ENCODE peak calls at places on chromosomes 1 and 21, in eight cellular contexts. P, C, N, J, Z, E, R and F are unnamed samples.

GRCh38 chr1:178093958-178094751 is at the start of gene RASAL2:
- DNase-seq in P (no peak), C (no peak), N (peak), J (peak), Z (peak), E (no peak), R (no peak), F (no peak)

GRCh38 chr1:244230470-244230869 is 179.4 kb downstream of the ZBTB18 start:
- DNase-seq in P (no peak), C (no peak), N (no peak), J (no peak), Z (no peak), E (no peak), R (no peak), F (no peak)

GRCh38 chr1:47624531-47624930 is 186.7 kb downstream of the FOXD2 start:
- DNase-seq in P (no peak), C (no peak), N (no peak), J (no peak), Z (peak), E (no peak), R (no peak), F (no peak)

GRCh38 chr1:183279835-183280234 is 93.8 kb downstream of the LAMC2 start:
- DNase-seq in P (peak), C (no peak), N (peak), J (no peak), Z (no peak), E (no peak), R (peak), F (no peak)

GRCh38 chr1:10338047-10338446 is 60.8 kb upstream of the PGD start:
- DNase-seq in P (peak), C (no peak), N (peak), J (no peak), Z (peak), E (peak), R (no peak), F (no peak)

GRCh38 chr21:23131177-23131576 is 2133.0 kb downstream of the NCAM2 start:
- DNase-seq in P (no peak), C (peak), N (no peak), J (peak), Z (no peak), E (no peak), R (no peak), F (no peak)

GRCh38 chr1:147760481-147761260 is at the start of gene GJA5:
- DNase-seq in P (no peak), C (no peak), N (no peak), J (no peak), Z (no peak), E (no peak), R (no peak), F (no peak)

GRCh38 chr1:245997471-245998258 is 509.4 kb downstream of the SMYD3 start:
- DNase-seq in P (no peak), C (no peak), N (peak), J (no peak), Z (no peak), E (no peak), R (no peak), F (no peak)

GRCh38 chr1:159945483-159946241 is at the start of gene IGSF9:
- DNase-seq in P (no peak), C (no peak), N (peak), J (peak), Z (peak), E (peak), R (no peak), F (no peak)

GRCh38 chr1:32540589-32540988 is 1.4 kb downstream of the ZBTB8A start:
- DNase-seq in P (no peak), C (no peak), N (no peak), J (no peak), Z (no peak), E (no peak), R (no peak), F (no peak)

GRCh38 chr1:48526045-48526714 is 54.2 kb upstream of the SPATA6 start:
- DNase-seq in P (no peak), C (no peak), N (no peak), J (peak), Z (peak), E (no peak), R (no peak), F (no peak)

GRCh38 chr1:156214024-156214748 is 1.4 kb downstream of the PMF1 start:
- DNase-seq in P (no peak), C (no peak), N (peak), J (no peak), Z (no peak), E (no peak), R (no peak), F (no peak)

GRCh38 chr1:76746195-76746594 is 121.1 kb upstream of the ST6GALNAC5 start:
- DNase-seq in P (no peak), C (no peak), N (no peak), J (no peak), Z (no peak), E (no peak), R (no peak), F (no peak)

GRCh38 chr1:228101994-228102790 is 933 bp downstream of the C1orf35 start:
- DNase-seq in P (no peak), C (no peak), N (no peak), J (no peak), Z (no peak), E (peak), R (no peak), F (no peak)

GRCh38 chr21:45409466-45410150 is 4.6 kb downstream of the COL18A1 start:
- DNase-seq in P (no peak), C (no peak), N (no peak), J (no peak), Z (peak), E (no peak), R (no peak), F (no peak)

GRCh38 chr21:44059710-44060109 is 47.5 kb upstream of the PWP2 start:
- DNase-seq in P (no peak), C (no peak), N (no peak), J (no peak), Z (no peak), E (no peak), R (no peak), F (no peak)

GRCh38 chr1:31669786-31670582 is 25.3 kb upstream of the PEF1 start:
- DNase-seq in P (no peak), C (no peak), N (peak), J (peak), Z (peak), E (no peak), R (no peak), F (peak)

GRCh38 chr1:15758953-15759661 is 512 bp downstream of the FBLIM1 start:
- DNase-seq in P (no peak), C (no peak), N (no peak), J (no peak), Z (no peak), E (no peak), R (no peak), F (no peak)

GRCh38 chr1:75373542-75374159 is 237.3 kb downstream of the SLC44A5 start:
- DNase-seq in P (no peak), C (no peak), N (no peak), J (no peak), Z (no peak), E (no peak), R (no peak), F (no peak)

GRCh38 chr1:104294259-104294658 is 544.6 kb downstream of the AMY1C start:
- DNase-seq in P (no peak), C (no peak), N (no peak), J (peak), Z (no peak), E (no peak), R (no peak), F (no peak)

GRCh38 chr1:115164940-115165718 is 75.8 kb upstream of the TSPAN2 start:
- DNase-seq in P (no peak), C (no peak), N (no peak), J (no peak), Z (no peak), E (no peak), R (no peak), F (no peak)

GRCh38 chr1:89660086-89660946 is 27.4 kb downstream of the LRRC8C start:
- DNase-seq in P (no peak), C (no peak), N (no peak), J (no peak), Z (no peak), E (no peak), R (no peak), F (no peak)

GRCh38 chr1:41021526-41022308 is at the start of gene SLFNL1:
- DNase-seq in P (no peak), C (no peak), N (no peak), J (no peak), Z (no peak), E (no peak), R (no peak), F (no peak)

GRCh38 chr1:211349730-211350129 is 23.1 kb downstream of the TRAF5 start:
- DNase-seq in P (no peak), C (no peak), N (no peak), J (peak), Z (no peak), E (no peak), R (no peak), F (no peak)

GRCh38 chr1:204124639-204125038 is 27.2 kb downstream of the ETNK2 start:
- DNase-seq in P (no peak), C (no peak), N (no peak), J (no peak), Z (no peak), E (no peak), R (no peak), F (no peak)

GRCh38 chr1:209746469-209747269 is 9.2 kb upstream of the TRAF3IP3 start:
- DNase-seq in P (no peak), C (no peak), N (no peak), J (no peak), Z (no peak), E (no peak), R (no peak), F (no peak)

GRCh38 chr21:44972821-44973220 is 33.0 kb downstream of the SLX9 start:
- DNase-seq in P (no peak), C (no peak), N (no peak), J (no peak), Z (no peak), E (no peak), R (no peak), F (no peak)